ENCODE peak calls at places on chromosomes 16 and 17, in eight cellular contexts. M is cardiac muscle cell; K is cerebellar nuclear complex; Z is activated naive CD4-positive, alpha-beta T cell; T is stimulated activated CD8-positive, alpha-beta memory T cell treated with anti-CD3 and anti-CD28 coated beads, Interleukin-15, amount 100 ng/mL, for 1 hour; U is hypothalamus; N is CD4-positive, alpha-beta T cell; I is activated T-cell treated with anti-CD3 and anti-CD28 coated beads, Interleukin-2, amount 50 U/mL, for 72 hours. A is an unnamed sample.

GRCh38 chr16:27048316-27048715 is 18.4 kb upstream of the C16orf82 start:
- DNase-seq in M (no peak), K (no peak), Z (no peak), T (no peak), U (no peak), N (no peak), I (no peak), A (no peak)

GRCh38 chr17:5706835-5707234 is 122.5 kb upstream of the NLRP1 start:
- DNase-seq in M (peak; percentile 64), K (no peak), Z (peak; percentile 47), T (peak; percentile 14), U (peak; percentile 47), N (peak; percentile 29), I (peak; percentile 57), A (peak; percentile 53)

GRCh38 chr16:20906225-20906870 is 5.8 kb downstream of the LYRM1 start:
- DNase-seq in M (peak; percentile 94), K (no peak), Z (no peak), T (no peak), U (no peak), N (no peak), I (no peak), A (no peak)

GRCh38 chr16:55655709-55656694 is at the start of gene SLC6A2:
- DNase-seq in M (no peak), K (no peak), Z (no peak), T (no peak), U (no peak), N (no peak), I (no peak), A (no peak)

GRCh38 chr16:68995011-68995504 is 110.4 kb upstream of the HAS3 start:
- DNase-seq in M (peak; percentile 51), K (no peak), Z (no peak), T (no peak), U (no peak), N (no peak), I (no peak), A (peak; percentile 18)

GRCh38 chr16:75061677-75062076 is 54.9 kb downstream of the LDHD start:
- DNase-seq in M (no peak), K (no peak), Z (no peak), T (no peak), U (no peak), N (no peak), I (no peak), A (peak; percentile 22)

GRCh38 chr17:57881783-57882291 is 32.0 kb upstream of the MRPS23 start:
- DNase-seq in M (no peak), K (no peak), Z (no peak), T (no peak), U (no peak), N (no peak), I (no peak), A (peak; percentile 37)

GRCh38 chr16:17453365-17454122 is 17.2 kb downstream of the XYLT1 start:
- DNase-seq in M (no peak), K (no peak), Z (no peak), T (no peak), U (no peak), N (no peak), I (no peak), A (no peak)

GRCh38 chr16:49000594-49000993 is 281.0 kb downstream of the CBLN1 start:
- DNase-seq in M (no peak), K (no peak), Z (no peak), T (no peak), U (no peak), N (no peak), I (no peak), A (peak; percentile 26)

GRCh38 chr17:10073026-10073425 is 125.4 kb downstream of the GAS7 start:
- DNase-seq in M (no peak), K (no peak), Z (no peak), T (no peak), U (no peak), N (no peak), I (no peak), A (no peak)

GRCh38 chr17:45236002-45236606 is 14.4 kb downstream of the FMNL1 start:
- DNase-seq in M (no peak), K (no peak), Z (no peak), T (no peak), U (no peak), N (no peak), I (no peak), A (no peak)

GRCh38 chr17:62713096-62713870 is 85.8 kb downstream of the MRC2 start:
- DNase-seq in M (no peak), K (no peak), Z (no peak), T (no peak), U (no peak), N (no peak), I (no peak), A (no peak)

GRCh38 chr17:44922136-44922535 is 6.8 kb upstream of the GFAP start:
- DNase-seq in M (no peak), K (no peak), Z (no peak), T (no peak), U (no peak), N (no peak), I (no peak), A (no peak)

GRCh38 chr17:79272220-79272619 is 197.6 kb downstream of the ENGASE start:
- DNase-seq in M (no peak), K (no peak), Z (no peak), T (no peak), U (no peak), N (no peak), I (no peak), A (no peak)

GRCh38 chr17:59561042-59561441 is 4.4 kb upstream of the DHX40 start:
- DNase-seq in M (peak; percentile 41), K (no peak), Z (no peak), T (no peak), U (no peak), N (no peak), I (no peak), A (peak; percentile 66)

GRCh38 chr17:74177018-74177450 is 26.4 kb upstream of the RPL38 start:
- DNase-seq in M (no peak), K (no peak), Z (no peak), T (no peak), U (no peak), N (no peak), I (no peak), A (no peak)

GRCh38 chr17:12035713-12036112 is 15.0 kb downstream of the MAP2K4 start:
- DNase-seq in M (no peak), K (no peak), Z (no peak), T (no peak), U (no peak), N (no peak), I (no peak), A (no peak)

GRCh38 chr17:31072186-31072585 is 22.6 kb upstream of the NF1 start:
- DNase-seq in M (peak; percentile 42), K (no peak), Z (no peak), T (no peak), U (no peak), N (no peak), I (no peak), A (no peak)